ENCODE peak calls at places on chromosomes 4 and X, in six cellular contexts. S is lower leg skin, A is prostate gland, B is adrenal gland, L is uterus, Q is GM12892. N is an unnamed sample.

GRCh38 chrX:132071260-132071659 is 48.2 kb downstream of the STK26 start:
- DNase-seq in Q (no peak), B (no peak), L (no peak), S (no peak), A (no peak), N (no peak)

GRCh38 chr4:102514298-102514964 is 13.3 kb downstream of the NFKB1 start:
- DNase-seq in S (no peak), Q (no peak), A (no peak), L (no peak), B (no peak), N (no peak)

GRCh38 chr4:165656829-165657467 is 216.1 kb upstream of the TLL1 start:
- DNase-seq in L (no peak), Q (no peak), B (no peak), S (no peak), A (no peak), N (no peak)

GRCh38 chr4:8308144-8308543 is 38.6 kb downstream of the HTRA3 start:
- DNase-seq in A (no peak), B (no peak), Q (no peak), S (no peak), L (peak), N (no peak)

GRCh38 chrX:34918856-34919255 is 23.7 kb upstream of the FAM47B start:
- DNase-seq in L (no peak), A (peak), S (no peak), B (no peak), Q (no peak), N (peak)

GRCh38 chrX:17560385-17560784 is 176.9 kb upstream of the SCML1 start:
- DNase-seq in A (no peak), Q (no peak), L (no peak), B (no peak), S (no peak), N (no peak)

GRCh38 chr4:48403779-48404178 is 62.5 kb downstream of the SLAIN2 start:
- DNase-seq in L (no peak), B (no peak), Q (no peak), S (no peak), A (no peak), N (no peak)

GRCh38 chrX:73561791-73562190 is 1.2 kb upstream of the CHIC1 start:
- DNase-seq in B (no peak), S (no peak), Q (no peak), L (no peak), A (no peak), N (no peak)

GRCh38 chrX:107823456-107823855 is 2.2 kb upstream of the MID2 start:
- DNase-seq in B (no peak), A (no peak), S (no peak), L (no peak), Q (no peak), N (no peak)

GRCh38 chrX:109847257-109848187 is 114.5 kb upstream of the ACSL4 start:
- DNase-seq in S (no peak), A (no peak), Q (no peak), B (no peak), L (peak), N (no peak)

GRCh38 chr4:162016991-162017390 is 146.8 kb downstream of the FSTL5 start:
- DNase-seq in A (no peak), L (no peak), S (no peak), Q (no peak), B (no peak), N (no peak)

GRCh38 chrX:13066391-13066790 is 22.0 kb upstream of the FAM9C start:
- DNase-seq in L (no peak), A (no peak), S (no peak), Q (no peak), B (no peak), N (no peak)

GRCh38 chrX:22116585-22117546 is 84.7 kb downstream of the PHEX start:
- DNase-seq in Q (no peak), S (no peak), L (no peak), A (no peak), B (no peak), N (no peak)

GRCh38 chr4:174444390-174444789 is 77.9 kb downstream of the HPGD start:
- DNase-seq in L (no peak), S (no peak), A (no peak), B (no peak), Q (no peak), N (no peak)

GRCh38 chr4:6126971-6127745 is 73.2 kb downstream of the JAKMIP1 start:
- DNase-seq in L (no peak), A (no peak), Q (no peak), S (no peak), B (no peak), N (no peak)

GRCh38 chr4:87848622-87849351 is 16.0 kb downstream of the MEPE start:
- DNase-seq in B (peak), A (peak), Q (no peak), S (peak), L (peak), N (no peak)

GRCh38 chrX:94908171-94908570 is 1234.2 kb downstream of the FAM133A start:
- DNase-seq in A (no peak), B (no peak), L (no peak), Q (no peak), S (no peak), N (no peak)

GRCh38 chr4:150082241-150082640 is 4.0 kb downstream of the DCLK2 start:
- DNase-seq in S (no peak), B (peak), A (no peak), Q (no peak), L (no peak), N (no peak)

DNA sequence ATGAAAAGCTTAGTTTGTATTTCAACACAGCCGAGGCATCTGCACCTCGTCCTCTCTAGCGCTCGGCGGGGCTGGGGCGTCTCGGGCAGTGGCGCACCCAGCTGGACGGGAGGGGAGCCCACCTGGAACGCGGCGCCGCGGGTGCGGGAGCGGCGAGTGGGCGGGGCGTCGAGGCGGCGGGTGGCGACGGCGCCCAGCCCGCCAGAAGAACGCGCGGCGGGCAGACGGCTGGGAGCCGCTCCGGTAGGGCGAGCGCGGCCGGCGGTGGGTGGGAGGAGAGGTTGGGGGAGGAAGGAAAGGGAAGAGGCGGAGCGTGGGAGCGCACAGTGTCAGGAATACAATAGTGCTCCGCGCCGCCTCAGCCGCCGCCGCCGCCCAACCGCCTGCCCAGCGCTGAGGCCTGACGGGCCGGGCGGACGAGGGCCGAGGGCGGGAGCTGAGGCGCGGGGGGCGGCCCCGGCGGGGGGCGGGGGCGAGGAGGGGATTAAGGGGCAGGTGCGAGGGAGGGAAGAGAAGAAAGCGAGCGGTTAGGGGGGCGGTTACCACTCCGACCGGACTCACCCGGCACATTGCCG is at the start of gene JADE3:
- DNase-seq in Q (peak), L (peak), B (peak), A (peak), S (peak), N (peak)
- TF ChIP-seq POLR2A in Q (no peak), L (peak), B (no peak), A (peak), S (no peak), N (peak)

GRCh38 chrX:8801041-8801599 is at the start of gene FAM9A:
- DNase-seq in S (no peak), A (no peak), B (no peak), L (no peak), Q (no peak), N (no peak)

GRCh38 chrX:8808661-8809060 is 7.5 kb upstream of the FAM9A start:
- DNase-seq in L (no peak), S (no peak), B (no peak), A (no peak), Q (no peak), N (no peak)

GRCh38 chrX:8805974-8806373 is 4.8 kb upstream of the FAM9A start:
- DNase-seq in Q (no peak), L (no peak), A (no peak), S (no peak), B (no peak), N (no peak)

GRCh38 chrX:8803326-8803725 is 2.1 kb upstream of the FAM9A start:
- DNase-seq in Q (no peak), S (no peak), A (no peak), L (no peak), B (no peak), N (no peak)
- TF ChIP-seq POLR2A in Q (no peak), S (no peak), A (no peak), L (no peak), B (no peak), N (no peak)

DNA sequence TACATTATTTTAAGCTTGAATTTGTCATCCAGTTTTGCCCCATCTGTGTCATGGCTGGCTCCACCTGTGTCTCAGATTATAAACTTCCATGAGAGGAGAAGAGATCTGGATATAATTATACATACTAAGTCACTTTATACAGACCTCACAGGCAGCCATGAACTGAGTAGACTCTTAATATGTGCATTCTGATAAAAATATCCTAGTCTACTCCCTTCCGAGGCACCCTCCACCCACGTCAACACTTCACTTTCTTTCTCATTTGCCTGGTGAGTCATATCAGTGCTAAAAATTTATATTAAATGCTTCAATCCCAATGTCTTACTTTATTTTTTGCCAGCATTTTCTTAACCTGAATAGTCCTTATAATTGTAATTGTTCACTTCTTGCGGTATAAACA is 35.1 kb downstream of the GABRA2 start:
- DNase-seq in L (no peak), S (no peak), B (no peak), A (no peak), Q (no peak), N (no peak)
- TF ChIP-seq POLR2A in L (no peak), S (no peak), B (no peak), A (no peak), Q (no peak), N (no peak)

GRCh38 chrX:123961268-123962005 is at the start of gene STAG2:
- DNase-seq in S (peak), L (peak), A (peak), B (peak), Q (peak), N (peak)

GRCh38 chrX:123960956-123961267 is 594 bp upstream of the STAG2 start:
- DNase-seq in L (no peak), B (no peak), Q (no peak), A (no peak), S (peak), N (no peak)

GRCh38 chrX:123962006-123962485 is 540 bp downstream of the STAG2 start:
- DNase-seq in L (no peak), A (no peak), Q (no peak), B (no peak), S (no peak), N (no peak)

GRCh38 chrX:123964155-123964554 is 2.6 kb downstream of the STAG2 start:
- DNase-seq in Q (no peak), S (no peak), L (no peak), B (no peak), A (no peak), N (no peak)

DNA sequence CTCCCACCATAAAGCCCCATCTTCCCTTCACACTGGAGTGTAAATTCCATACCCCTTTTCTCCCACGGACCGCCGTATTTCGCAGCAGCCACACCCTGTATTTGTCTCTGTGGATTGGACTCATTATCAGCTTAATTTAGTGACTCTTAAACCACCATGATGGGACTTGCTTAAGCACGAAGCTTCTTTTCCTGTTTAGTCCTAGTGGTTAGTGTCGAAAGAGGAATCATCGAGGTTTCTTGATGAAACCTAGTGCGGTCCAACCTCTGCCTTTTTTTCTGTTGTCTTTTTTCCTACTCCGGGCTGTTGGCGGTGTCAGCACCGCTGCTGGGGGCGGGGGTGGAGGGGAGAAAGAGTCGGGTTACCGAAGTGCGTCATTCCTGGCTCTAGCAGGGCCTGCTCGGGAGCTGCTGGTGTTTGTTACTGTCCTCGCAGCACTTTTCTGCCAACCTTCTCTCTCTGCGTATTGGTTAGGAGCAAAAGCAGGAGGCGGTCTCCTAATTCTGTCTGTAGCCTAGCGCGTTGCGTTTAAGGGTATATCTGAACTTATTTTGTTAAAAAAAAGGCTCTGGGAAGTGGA is 1.4 kb downstream of the STAG2 start:
- DNase-seq in Q (peak), S (peak), L (peak), B (peak), A (peak), N (peak)
- TF ChIP-seq POLR2A in Q (peak), S (no peak), L (peak), B (peak), A (peak), N (peak)

N was measured in H54.